ENCODE peak calls at places on chromosomes 2 and 18, in seven cellular contexts. A is NCI-H82; Y is stimulated activated naive CD8-positive, alpha-beta T cell treated with anti-CD3 and anti-CD28 coated beads, Interleukin-15, Interleukin-2, amounts not matched to agents 100 U/mL and 50 U/mL, for 24 hours; B is putamen; H is HuH-7; V is Ammon's horn; F is Panc1. X is an unnamed sample.

GRCh38 chr2:230749111-230749510 is 36.5 kb downstream of the CAB39 start:
- DNase-seq in A (no peak), Y (no peak), B (no peak), F (no peak), H (no peak), V (no peak), X (no peak)

GRCh38 chr2:70426341-70426740 is 124.5 kb upstream of the FAM136A start:
- DNase-seq in Y (no peak), A (no peak), B (no peak), F (no peak), H (no peak), V (no peak), X (no peak)

GRCh38 chr2:17667898-17668297 is 85.7 kb downstream of the SMC6 start:
- DNase-seq in Y (no peak), F (no peak), V (no peak), A (no peak), B (no peak), H (no peak), X (no peak)

GRCh38 chr18:73848656-73849055 is 299.0 kb downstream of the FBXO15 start:
- DNase-seq in Y (no peak), B (no peak), H (no peak), A (no peak), V (no peak), F (no peak), X (no peak)

GRCh38 chr2:46481541-46482193 is 2.3 kb downstream of the TMEM247 start:
- DNase-seq in B (no peak), A (no peak), H (no peak), V (no peak), Y (no peak), F (no peak), X (no peak)

GRCh38 chr2:208240641-208241209 is 14.1 kb downstream of the IDH1 start:
- DNase-seq in A (no peak), H (no peak), F (no peak), B (no peak), Y (no peak), V (no peak), X (no peak)

GRCh38 chr2:12718662-12719399 is 2.1 kb downstream of the TRIB2 start:
- DNase-seq in B (no peak), H (no peak), Y (peak), V (no peak), F (no peak), A (peak), X (no peak)

GRCh38 chr18:9952633-9953416 is 39.0 kb downstream of the VAPA start:
- DNase-seq in A (no peak), H (no peak), Y (no peak), V (no peak), F (no peak), B (no peak), X (no peak)

GRCh38 chr2:16357188-16357587 is 308.4 kb downstream of the CYRIA start:
- DNase-seq in V (no peak), Y (no peak), A (no peak), H (no peak), F (no peak), B (no peak), X (no peak)

GRCh38 chr2:152499921-152500320 is 164.9 kb downstream of the FMNL2 start:
- DNase-seq in F (no peak), V (peak), H (no peak), B (no peak), A (no peak), Y (no peak), X (no peak)

X was measured in WERI-Rb-1.